ENCODE peak calls at places on chromosomes 2 and 18, in four cellular contexts. M is brain microvascular endothelial cell; Y is pons; V is effector CD4-positive, alpha-beta T cell. N is an unnamed sample.

GRCh38 chr2:65634304-65634703 is 201.9 kb upstream of the SPRED2 start:
- DNase-seq in V (no peak), Y (no peak), M (no peak), N (no peak)

GRCh38 chr18:55647331-55647730 is 59.3 kb upstream of the TCF4 start:
- DNase-seq in M (no peak), V (no peak), Y (no peak), N (no peak)

GRCh38 chr2:54386993-54387590 is 69.0 kb upstream of the SPTBN1 start:
- DNase-seq in V (no peak), M (peak), Y (no peak), N (peak)

GRCh38 chr2:202052235-202052634 is 18.6 kb downstream of the FZD7 start:
- DNase-seq in V (no peak), M (no peak), Y (no peak), N (no peak)

GRCh38 chr2:65508225-65508624 is 75.8 kb upstream of the SPRED2 start:
- DNase-seq in M (no peak), V (no peak), Y (no peak), N (no peak)

GRCh38 chr2:98743835-98744234 is 12.9 kb upstream of the MGAT4A start:
- DNase-seq in Y (no peak), M (no peak), V (no peak), N (no peak)

GRCh38 chr2:48927355-48927754 is 171.8 kb upstream of the LHCGR start:
- DNase-seq in Y (no peak), V (no peak), M (no peak), N (no peak)

GRCh38 chr18:54150226-54150625 is 74.2 kb downstream of the MBD2 start:
- DNase-seq in Y (no peak), V (no peak), M (no peak), N (peak)

GRCh38 chr2:112140899-112141622 is 2.9 kb downstream of the FBLN7 start:
- DNase-seq in Y (no peak), V (no peak), M (no peak), N (no peak)

GRCh38 chr2:88452151-88452851 is at the start of gene FOXI3:
- DNase-seq in M (no peak), Y (no peak), V (no peak), N (peak)

GRCh38 chr2:66306488-66306887 is 128.4 kb upstream of the MEIS1 start:
- DNase-seq in M (no peak), Y (no peak), V (no peak), N (no peak)

GRCh38 chr2:239802101-239802649 is 223.0 kb downstream of the NDUFA10 start:
- DNase-seq in M (no peak), Y (no peak), V (no peak), N (no peak)

GRCh38 chr2:105744909-105745853 is at the start of gene NCK2:
- DNase-seq in Y (no peak), V (peak), M (no peak), N (peak)

GRCh38 chr2:240502059-240502429 is 55.7 kb downstream of the ANKMY1 start:
- DNase-seq in Y (no peak), V (no peak), M (no peak), N (no peak)

GRCh38 chr2:61045999-61046398 is 19.7 kb upstream of the SANBR start:
- DNase-seq in Y (no peak), V (no peak), M (no peak), N (no peak)

GRCh38 chr2:37638973-37639372 is 32.5 kb downstream of the CDC42EP3 start:
- DNase-seq in V (no peak), Y (no peak), M (no peak), N (no peak)

GRCh38 chr18:79875931-79876461 is 75.5 kb downstream of the SLC66A2 start:
- DNase-seq in M (no peak), Y (no peak), V (no peak), N (no peak)

GRCh38 chr2:241503776-241504392 is 4.5 kb downstream of the STK25 start:
- DNase-seq in Y (no peak), M (no peak), V (no peak), N (no peak)

GRCh38 chr2:169362346-169363026 is at the start of gene LRP2:
- DNase-seq in Y (peak), V (no peak), M (no peak), N (peak)

GRCh38 chr2:29191817-29192216 is 76.6 kb downstream of the CLIP4 start:
- DNase-seq in V (no peak), M (no peak), Y (no peak), N (no peak)

GRCh38 chr2:191878576-191879298 is 31.8 kb upstream of the CAVIN2 start:
- DNase-seq in M (peak), Y (no peak), V (no peak), N (peak)

GRCh38 chr2:99818842-99819241 is 323.5 kb downstream of the AFF3 start:
- DNase-seq in M (no peak), Y (no peak), V (no peak), N (no peak)

GRCh38 chr2:79253375-79253774 is 93.8 kb upstream of the REG3A start:
- DNase-seq in Y (no peak), M (no peak), V (no peak), N (no peak)

GRCh38 chr2:216016581-216016980 is 3.2 kb upstream of the MREG start:
- DNase-seq in V (no peak), M (no peak), Y (no peak), N (no peak)

GRCh38 chr18:11728247-11728646 is 39.2 kb downstream of the GNAL start:
- DNase-seq in Y (no peak), M (peak), V (no peak), N (peak)

GRCh38 chr2:37623971-37624897 is 47.2 kb downstream of the CDC42EP3 start:
- DNase-seq in Y (peak), M (peak), V (no peak), N (peak)

GRCh38 chr2:42055573-42056514 is 8.0 kb downstream of the PKDCC start:
- DNase-seq in Y (no peak), V (no peak), M (no peak), N (no peak)

GRCh38 chr2:74915743-74916142 is 42.7 kb upstream of the POLE4 start:
- DNase-seq in M (peak), V (no peak), Y (no peak), N (peak)

GRCh38 chr2:41853427-41854191 is 194.2 kb upstream of the PKDCC start:
- DNase-seq in V (no peak), Y (peak), M (peak), N (peak)

GRCh38 chr2:26243643-26244478 is 571 bp downstream of the HADHA start:
- DNase-seq in Y (peak), M (peak), V (no peak), N (peak)

GRCh38 chr18:58967643-58968291 is 103.1 kb downstream of the ZNF532 start:
- DNase-seq in Y (no peak), V (no peak), M (no peak), N (no peak)

GRCh38 chr18:57195341-57195740 is 48.5 kb downstream of the BOD1L2 start:
- DNase-seq in Y (no peak), V (no peak), M (no peak), N (no peak)

GRCh38 chr18:66439207-66439606 is 164.7 kb downstream of the CDH19 start:
- DNase-seq in Y (no peak), V (no peak), M (no peak), N (no peak)

GRCh38 chr18:616380-616995 is 19.7 kb downstream of the CLUL1 start:
- DNase-seq in M (no peak), Y (peak), V (no peak), N (peak)

GRCh38 chr18:36504928-36505327 is 207.4 kb downstream of the FHOD3 start:
- DNase-seq in M (no peak), Y (no peak), V (no peak), N (peak)

GRCh38 chr18:34729264-34729663 is 19.2 kb downstream of the DTNA start:
- DNase-seq in Y (no peak), M (peak), V (no peak), N (peak)

N was measured in Daoy.